ENCODE peak calls at places on chromosomes 12 and 14, in nine cellular contexts. One of them, this sample, is unnamed.

GRCh38 chr12:70197362-70197744 is 45.9 kb upstream of the CNOT2 start:
- DNase-seq in Peyer's patch: no peak
- DNase-seq in A549: no peak
- DNase-seq in right atrium auricular region: no peak
- DNase-seq in tibial artery: no peak
- DNase-seq in effector memory CD4-positive, alpha-beta T cell: no peak
- DNase-seq in dorsolateral prefrontal cortex: no peak
- DNase-seq in AG04450: no peak
- DNase-seq in GM23248: peak
- DNase-seq in this sample: no peak

GRCh38 chr12:109900752-109901580 is 892 bp downstream of the TCHP start:
- DNase-seq in Peyer's patch: no peak
- DNase-seq in A549: peak
- DNase-seq in right atrium auricular region: no peak
- DNase-seq in tibial artery: no peak
- DNase-seq in effector memory CD4-positive, alpha-beta T cell: no peak
- DNase-seq in dorsolateral prefrontal cortex: no peak
- DNase-seq in AG04450: no peak
- DNase-seq in GM23248: peak
- DNase-seq in this sample: no peak

GRCh38 chr12:128534906-128535305 is 267.9 kb downstream of the TMEM132C start:
- DNase-seq in Peyer's patch: no peak
- DNase-seq in A549: no peak
- DNase-seq in right atrium auricular region: no peak
- DNase-seq in tibial artery: no peak
- DNase-seq in effector memory CD4-positive, alpha-beta T cell: no peak
- DNase-seq in dorsolateral prefrontal cortex: no peak
- DNase-seq in AG04450: no peak
- DNase-seq in GM23248: no peak
- DNase-seq in this sample: no peak

GRCh38 chr12:114092981-114093380 is 126.9 kb upstream of the RBM19 start:
- DNase-seq in Peyer's patch: no peak
- DNase-seq in A549: no peak
- DNase-seq in right atrium auricular region: no peak
- DNase-seq in tibial artery: no peak
- DNase-seq in effector memory CD4-positive, alpha-beta T cell: no peak
- DNase-seq in dorsolateral prefrontal cortex: no peak
- DNase-seq in AG04450: no peak
- DNase-seq in GM23248: peak
- DNase-seq in this sample: no peak

GRCh38 chr12:116808113-116808786 is 70.1 kb downstream of the RNFT2 start:
- DNase-seq in Peyer's patch: no peak
- DNase-seq in A549: no peak
- DNase-seq in right atrium auricular region: no peak
- DNase-seq in tibial artery: no peak
- DNase-seq in effector memory CD4-positive, alpha-beta T cell: no peak
- DNase-seq in dorsolateral prefrontal cortex: no peak
- DNase-seq in AG04450: no peak
- DNase-seq in GM23248: no peak
- DNase-seq in this sample: no peak

GRCh38 chr14:26255213-26255612 is 342.6 kb downstream of the NOVA1 start:
- DNase-seq in Peyer's patch: no peak
- DNase-seq in A549: no peak
- DNase-seq in right atrium auricular region: no peak
- DNase-seq in tibial artery: no peak
- DNase-seq in effector memory CD4-positive, alpha-beta T cell: no peak
- DNase-seq in dorsolateral prefrontal cortex: no peak
- DNase-seq in AG04450: no peak
- DNase-seq in GM23248: peak
- DNase-seq in this sample: no peak

GRCh38 chr12:112419269-112420133 is 754 bp downstream of the PTPN11 start:
- DNase-seq in Peyer's patch: peak
- DNase-seq in A549: peak
- DNase-seq in right atrium auricular region: peak
- DNase-seq in tibial artery: peak
- DNase-seq in effector memory CD4-positive, alpha-beta T cell: peak
- DNase-seq in dorsolateral prefrontal cortex: no peak
- DNase-seq in AG04450: peak
- DNase-seq in GM23248: peak
- DNase-seq in this sample: peak

GRCh38 chr14:90828642-90829487 is 12.6 kb upstream of the TTC7B start:
- DNase-seq in Peyer's patch: no peak
- DNase-seq in A549: no peak
- DNase-seq in right atrium auricular region: peak
- DNase-seq in tibial artery: no peak
- DNase-seq in effector memory CD4-positive, alpha-beta T cell: no peak
- DNase-seq in dorsolateral prefrontal cortex: no peak
- DNase-seq in AG04450: no peak
- DNase-seq in GM23248: no peak
- DNase-seq in this sample: peak

GRCh38 chr14:64937821-64938193 is 4.7 kb downstream of the GPX2 start:
- DNase-seq in Peyer's patch: no peak
- DNase-seq in A549: peak
- DNase-seq in right atrium auricular region: no peak
- DNase-seq in tibial artery: no peak
- DNase-seq in effector memory CD4-positive, alpha-beta T cell: no peak
- DNase-seq in dorsolateral prefrontal cortex: no peak
- DNase-seq in AG04450: no peak
- DNase-seq in GM23248: peak
- DNase-seq in this sample: no peak

GRCh38 chr12:56630180-56630632 is at the start of gene BAZ2A:
- DNase-seq in Peyer's patch: peak
- DNase-seq in A549: peak
- DNase-seq in right atrium auricular region: peak
- DNase-seq in tibial artery: peak
- DNase-seq in effector memory CD4-positive, alpha-beta T cell: peak
- DNase-seq in dorsolateral prefrontal cortex: peak
- DNase-seq in AG04450: peak
- DNase-seq in GM23248: peak
- DNase-seq in this sample: peak

GRCh38 chr12:98856897-98857540 is 211.9 kb downstream of the APAF1 start:
- DNase-seq in Peyer's patch: no peak
- DNase-seq in A549: no peak
- DNase-seq in right atrium auricular region: no peak
- DNase-seq in tibial artery: no peak
- DNase-seq in effector memory CD4-positive, alpha-beta T cell: no peak
- DNase-seq in dorsolateral prefrontal cortex: no peak
- DNase-seq in AG04450: no peak
- DNase-seq in GM23248: no peak
- DNase-seq in this sample: no peak

GRCh38 chr12:130506844-130507243 is 169.2 kb downstream of the PIWIL1 start:
- DNase-seq in Peyer's patch: no peak
- DNase-seq in A549: peak
- DNase-seq in right atrium auricular region: no peak
- DNase-seq in tibial artery: no peak
- DNase-seq in effector memory CD4-positive, alpha-beta T cell: no peak
- DNase-seq in dorsolateral prefrontal cortex: no peak
- DNase-seq in AG04450: no peak
- DNase-seq in GM23248: no peak
- DNase-seq in this sample: no peak

GRCh38 chr12:25728196-25728595 is 175.1 kb upstream of the LMNTD1 start:
- DNase-seq in Peyer's patch: no peak
- DNase-seq in A549: no peak
- DNase-seq in right atrium auricular region: no peak
- DNase-seq in tibial artery: no peak
- DNase-seq in effector memory CD4-positive, alpha-beta T cell: no peak
- DNase-seq in dorsolateral prefrontal cortex: no peak
- DNase-seq in AG04450: no peak
- DNase-seq in GM23248: no peak
- DNase-seq in this sample: no peak

GRCh38 chr12:55681142-55682077 is 26.3 kb downstream of the ITGA7 start:
- DNase-seq in Peyer's patch: peak
- DNase-seq in A549: peak
- DNase-seq in right atrium auricular region: peak
- DNase-seq in tibial artery: peak
- DNase-seq in effector memory CD4-positive, alpha-beta T cell: no peak
- DNase-seq in dorsolateral prefrontal cortex: no peak
- DNase-seq in AG04450: no peak
- DNase-seq in GM23248: peak
- DNase-seq in this sample: peak

DNA sequence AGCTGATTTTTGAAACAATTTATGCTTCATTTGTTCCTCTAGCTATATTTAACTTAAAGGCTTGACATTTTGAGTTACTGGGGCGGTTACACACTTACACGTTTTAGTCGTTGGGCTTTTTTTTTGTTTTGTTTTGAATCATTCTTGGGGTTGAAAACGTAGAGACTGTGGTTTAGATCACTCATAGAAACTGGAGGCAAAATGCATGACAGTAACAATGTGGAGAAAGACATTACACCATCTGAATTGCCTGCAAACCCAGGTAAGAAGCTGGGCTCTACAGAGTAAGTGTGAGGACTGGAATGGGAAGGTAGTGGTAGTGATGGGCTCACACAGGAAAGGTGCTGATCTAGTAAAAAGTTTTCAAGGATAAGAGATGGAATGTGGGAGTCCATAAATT is at the start of gene CLEC2D:
- DNase-seq in Peyer's patch: no peak
- DNase-seq in A549: no peak
- DNase-seq in right atrium auricular region: no peak
- DNase-seq in tibial artery: no peak
- DNase-seq in effector memory CD4-positive, alpha-beta T cell: no peak
- DNase-seq in dorsolateral prefrontal cortex: no peak
- DNase-seq in AG04450: no peak
- DNase-seq in GM23248: no peak
- DNase-seq in this sample: no peak
- H3K27ac ChIP-seq in Peyer's patch: peak
- H3K27ac ChIP-seq in A549: no peak
- H3K27ac ChIP-seq in right atrium auricular region: no peak
- H3K27ac ChIP-seq in tibial artery: no peak
- H3K27ac ChIP-seq in effector memory CD4-positive, alpha-beta T cell: peak
- H3K27ac ChIP-seq in dorsolateral prefrontal cortex: no peak
- H3K27ac ChIP-seq in AG04450: no peak
- H3K27ac ChIP-seq in GM23248: no peak
- H3K27ac ChIP-seq in this sample: no peak

GRCh38 chr14:36438883-36439282 is 81.1 kb downstream of the NKX2-1 start:
- DNase-seq in Peyer's patch: no peak
- DNase-seq in A549: no peak
- DNase-seq in right atrium auricular region: no peak
- DNase-seq in tibial artery: no peak
- DNase-seq in effector memory CD4-positive, alpha-beta T cell: no peak
- DNase-seq in dorsolateral prefrontal cortex: no peak
- DNase-seq in AG04450: no peak
- DNase-seq in GM23248: no peak
- DNase-seq in this sample: no peak

GRCh38 chr14:36442824-36443241 is 77.2 kb downstream of the NKX2-1 start:
- DNase-seq in Peyer's patch: no peak
- DNase-seq in A549: no peak
- DNase-seq in right atrium auricular region: no peak
- DNase-seq in tibial artery: no peak
- DNase-seq in effector memory CD4-positive, alpha-beta T cell: no peak
- DNase-seq in dorsolateral prefrontal cortex: no peak
- DNase-seq in AG04450: no peak
- DNase-seq in GM23248: no peak
- DNase-seq in this sample: no peak

GRCh38 chr14:36443374-36443773 is 76.7 kb downstream of the NKX2-1 start:
- DNase-seq in Peyer's patch: no peak
- DNase-seq in A549: no peak
- DNase-seq in right atrium auricular region: no peak
- DNase-seq in tibial artery: no peak
- DNase-seq in effector memory CD4-positive, alpha-beta T cell: no peak
- DNase-seq in dorsolateral prefrontal cortex: no peak
- DNase-seq in AG04450: no peak
- DNase-seq in GM23248: no peak
- DNase-seq in this sample: no peak

GRCh38 chr14:36441283-36441682 is 78.7 kb downstream of the NKX2-1 start:
- DNase-seq in Peyer's patch: no peak
- DNase-seq in A549: no peak
- DNase-seq in right atrium auricular region: no peak
- DNase-seq in tibial artery: no peak
- DNase-seq in effector memory CD4-positive, alpha-beta T cell: no peak
- DNase-seq in dorsolateral prefrontal cortex: no peak
- DNase-seq in AG04450: no peak
- DNase-seq in GM23248: no peak
- DNase-seq in this sample: no peak
- H3K27ac ChIP-seq in Peyer's patch: no peak
- H3K27ac ChIP-seq in A549: no peak
- H3K27ac ChIP-seq in right atrium auricular region: no peak
- H3K27ac ChIP-seq in tibial artery: no peak
- H3K27ac ChIP-seq in effector memory CD4-positive, alpha-beta T cell: no peak
- H3K27ac ChIP-seq in dorsolateral prefrontal cortex: no peak
- H3K27ac ChIP-seq in AG04450: no peak
- H3K27ac ChIP-seq in GM23248: no peak
- H3K27ac ChIP-seq in this sample: no peak

GRCh38 chr14:76772300-76773187 is 11.3 kb downstream of the VASH1 start:
- DNase-seq in Peyer's patch: no peak
- DNase-seq in A549: no peak
- DNase-seq in right atrium auricular region: peak
- DNase-seq in tibial artery: peak
- DNase-seq in effector memory CD4-positive, alpha-beta T cell: no peak
- DNase-seq in dorsolateral prefrontal cortex: no peak
- DNase-seq in AG04450: peak
- DNase-seq in GM23248: no peak
- DNase-seq in this sample: no peak
- H3K27ac ChIP-seq in Peyer's patch: peak
- H3K27ac ChIP-seq in A549: peak
- H3K27ac ChIP-seq in right atrium auricular region: peak
- H3K27ac ChIP-seq in tibial artery: peak
- H3K27ac ChIP-seq in effector memory CD4-positive, alpha-beta T cell: no peak
- H3K27ac ChIP-seq in dorsolateral prefrontal cortex: peak
- H3K27ac ChIP-seq in AG04450: peak
- H3K27ac ChIP-seq in GM23248: no peak
- H3K27ac ChIP-seq in this sample: peak

GRCh38 chr12:2395352-2395977 is 342.7 kb downstream of the CACNA1C start:
- DNase-seq in Peyer's patch: peak
- DNase-seq in A549: peak
- DNase-seq in right atrium auricular region: no peak
- DNase-seq in tibial artery: no peak
- DNase-seq in effector memory CD4-positive, alpha-beta T cell: no peak
- DNase-seq in dorsolateral prefrontal cortex: no peak
- DNase-seq in AG04450: no peak
- DNase-seq in GM23248: peak
- DNase-seq in this sample: peak
- H3K27ac ChIP-seq in Peyer's patch: no peak
- H3K27ac ChIP-seq in A549: no peak
- H3K27ac ChIP-seq in right atrium auricular region: peak
- H3K27ac ChIP-seq in tibial artery: peak
- H3K27ac ChIP-seq in effector memory CD4-positive, alpha-beta T cell: no peak
- H3K27ac ChIP-seq in dorsolateral prefrontal cortex: no peak
- H3K27ac ChIP-seq in AG04450: no peak
- H3K27ac ChIP-seq in GM23248: no peak
- H3K27ac ChIP-seq in this sample: no peak